ENCODE peak calls at places on chromosomes 2 and 18, in four cellular contexts. D is IMR-90, G is endothelial cell of umbilical vein, Q is GM12878. J is an unnamed sample.

GRCh38 chr18:67104700-67105284 is 411.7 kb downstream of the DSEL start:
- DNase-seq in D (peak; percentile 66), G (peak; percentile 66), Q (no peak), J (no peak)

GRCh38 chr2:200625958-200626363 is 40.1 kb downstream of the AOX1 start:
- DNase-seq in D (peak; percentile 36), G (no peak), Q (no peak), J (no peak)

GRCh38 chr18:48072428-48073204 is 142.2 kb upstream of the SMAD2 start:
- DNase-seq in D (no peak), G (no peak), Q (no peak), J (no peak)

GRCh38 chr2:156399950-156400703 is 36.1 kb upstream of the GPD2 start:
- DNase-seq in D (peak; percentile 64), G (no peak), Q (peak; percentile 37), J (peak; percentile 63)

GRCh38 chr18:70243131-70243530 is 37.6 kb upstream of the RTTN start:
- DNase-seq in D (no peak), G (no peak), Q (no peak), J (no peak)

GRCh38 chr18:22433960-22434359 is 16.2 kb upstream of the CTAGE1 start:
- DNase-seq in D (peak; percentile 17), G (no peak), Q (no peak), J (no peak)

GRCh38 chr18:48733854-48734253 is 195.0 kb downstream of the CTIF start:
- DNase-seq in D (no peak), G (no peak), Q (no peak), J (no peak)

GRCh38 chr2:122203523-122203922 is 448.1 kb downstream of the TSN start:
- DNase-seq in D (peak; percentile 46), G (peak; percentile 10), Q (no peak), J (no peak)

GRCh38 chr18:34097312-34097711 is 127.4 kb downstream of the NOL4 start:
- DNase-seq in D (no peak), G (no peak), Q (no peak), J (no peak)

GRCh38 chr2:153499439-153499838 is 20.9 kb upstream of the RPRM start:
- DNase-seq in D (no peak), G (no peak), Q (no peak), J (no peak)

GRCh38 chr2:10375570-10376266 is 72.4 kb downstream of the ODC1 start:
- DNase-seq in D (no peak), G (no peak), Q (no peak), J (no peak)

GRCh38 chr2:230085201-230085600 is 16.5 kb upstream of the SLC16A14 start:
- DNase-seq in D (no peak), G (no peak), Q (no peak), J (no peak)

GRCh38 chr2:147273106-147273505 is 571.7 kb upstream of the ACVR2A start:
- DNase-seq in D (no peak), G (no peak), Q (no peak), J (no peak)

GRCh38 chr18:54116541-54117257 is 107.8 kb downstream of the MBD2 start:
- DNase-seq in D (no peak), G (no peak), Q (no peak), J (no peak)

GRCh38 chr2:56464066-56464465 is 280.3 kb downstream of the CCDC85A start:
- DNase-seq in D (no peak), G (no peak), Q (no peak), J (no peak)

GRCh38 chr18:2905802-2906521 is 59.2 kb downstream of the EMILIN2 start:
- DNase-seq in D (no peak), G (peak; percentile 46), Q (no peak), J (no peak)

GRCh38 chr18:67456691-67457090 is 59.8 kb downstream of the DSEL start:
- DNase-seq in D (no peak), G (no peak), Q (no peak), J (no peak)

GRCh38 chr2:136068828-136069227 is 49.1 kb downstream of the CXCR4 start:
- DNase-seq in D (no peak), G (no peak), Q (no peak), J (no peak)

GRCh38 chr2:233486778-233487552 is 79.6 kb downstream of the USP40 start:
- DNase-seq in D (peak; percentile 94), G (peak; percentile 90), Q (no peak), J (no peak)

GRCh38 chr18:79914614-79915160 is 36.8 kb downstream of the SLC66A2 start:
- DNase-seq in D (no peak), G (no peak), Q (no peak), J (no peak)

GRCh38 chr2:46308629-46309028 is 11.4 kb downstream of the EPAS1 start:
- DNase-seq in D (no peak), G (no peak), Q (no peak), J (no peak)

GRCh38 chr18:33231474-33232317 is 208.8 kb downstream of the CCDC178 start:
- DNase-seq in D (peak; percentile 60), G (peak; percentile 71), Q (peak; percentile 17), J (peak; percentile 56)

GRCh38 chr2:71856709-71857525 is 290.7 kb downstream of the CYP26B1 start:
- DNase-seq in D (no peak), G (peak; percentile 13), Q (no peak), J (no peak)

GRCh38 chr2:144528108-144528507 is 8.2 kb upstream of the ZEB2 start:
- DNase-seq in D (no peak), G (no peak), Q (no peak), J (no peak)

GRCh38 chr18:57210101-57210661 is 63.3 kb downstream of the BOD1L2 start:
- DNase-seq in D (peak; percentile 70), G (peak; percentile 65), Q (no peak), J (peak; percentile 5)

GRCh38 chr2:101145406-101145805 is 5.8 kb downstream of the TBC1D8 start:
- DNase-seq in D (no peak), G (no peak), Q (no peak), J (no peak)

GRCh38 chr2:232488097-232488711 is 570 bp upstream of the ECEL1 start:
- DNase-seq in D (no peak), G (no peak), Q (no peak), J (no peak)

GRCh38 chr2:185208261-185208660 is 530.3 kb upstream of the FSIP2 start:
- DNase-seq in D (no peak), G (no peak), Q (no peak), J (peak; percentile 5)

GRCh38 chr2:151808258-151809072 is 19.8 kb downstream of the ARL5A start:
- DNase-seq in D (peak; percentile 43), G (peak; percentile 26), Q (no peak), J (no peak)

GRCh38 chr2:229273384-229274338 is 2.6 kb upstream of the PID1 start:
- DNase-seq in D (peak; percentile 67), G (peak; percentile 21), Q (peak; percentile 11), J (peak; percentile 27)

GRCh38 chr18:46820863-46821262 is 64.0 kb upstream of the ST8SIA5 start:
- DNase-seq in D (no peak), G (no peak), Q (no peak), J (no peak)

GRCh38 chr18:46810481-46811000 is 53.7 kb upstream of the ST8SIA5 start:
- DNase-seq in D (no peak), G (no peak), Q (no peak), J (no peak)

GRCh38 chr18:46814394-46814793 is 57.5 kb upstream of the ST8SIA5 start:
- DNase-seq in D (peak; percentile 6), G (no peak), Q (no peak), J (no peak)

GRCh38 chr18:46815661-46816060 is 58.8 kb upstream of the ST8SIA5 start:
- DNase-seq in D (no peak), G (no peak), Q (no peak), J (no peak)
- TF ChIP-seq FOS in D (no peak), G (no peak), Q (no peak), J (no peak)

GRCh38 chr2:215812966-215813365 is 200.4 kb downstream of the MREG start:
- DNase-seq in D (peak; percentile 72), G (no peak), Q (no peak), J (no peak)
- TF ChIP-seq FOS in D (no peak), G (no peak), Q (no peak), J (no peak)

DNA sequence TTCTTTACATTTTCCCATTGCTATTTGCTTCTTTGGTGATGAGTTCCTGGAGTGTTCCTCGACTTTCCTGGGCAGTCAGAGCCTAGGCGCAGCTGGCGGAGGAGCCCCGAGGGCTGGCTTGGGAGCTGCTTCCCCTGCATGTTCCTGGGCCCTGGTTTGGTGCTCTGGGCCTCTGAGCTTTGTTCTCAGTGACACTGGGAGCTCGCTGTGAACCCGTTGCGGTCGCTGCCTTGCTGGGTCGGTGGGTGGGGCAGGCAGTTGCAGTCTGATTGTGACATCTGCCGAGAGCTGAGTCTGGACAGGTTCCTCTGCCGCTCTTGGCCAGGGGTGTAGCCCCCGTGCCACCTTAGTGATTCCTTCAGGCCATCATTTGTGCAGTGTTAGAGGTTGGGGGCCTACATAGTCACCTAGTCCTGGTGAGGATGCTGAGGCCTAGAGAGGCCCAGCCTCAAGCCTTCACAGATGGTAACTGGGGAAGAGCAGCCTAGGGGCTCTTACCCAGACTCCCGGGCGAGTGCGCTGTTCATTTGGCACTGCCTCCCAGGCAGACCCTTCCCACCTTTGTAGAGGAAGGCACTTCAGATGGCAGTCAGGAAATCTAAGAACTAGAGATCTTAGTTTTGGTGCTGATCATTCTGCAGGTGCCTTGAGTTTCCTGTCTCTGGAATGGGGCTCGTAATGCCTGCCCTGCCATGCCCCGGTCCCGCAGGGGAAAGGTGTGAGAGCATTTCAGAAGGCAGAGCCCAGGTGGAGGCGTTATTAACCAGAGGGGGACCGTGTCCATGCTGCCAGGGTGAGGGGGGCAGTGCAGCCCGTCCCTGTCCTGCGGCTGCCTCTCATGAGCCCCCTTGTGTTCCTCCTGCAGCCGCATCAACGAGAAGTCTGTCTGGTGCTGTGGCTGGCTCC is 8.4 kb downstream of the ASB1 start:
- DNase-seq in D (no peak), G (no peak), Q (no peak), J (no peak)
- TF ChIP-seq FOS in D (no peak), G (no peak), Q (no peak), J (no peak)

DNA sequence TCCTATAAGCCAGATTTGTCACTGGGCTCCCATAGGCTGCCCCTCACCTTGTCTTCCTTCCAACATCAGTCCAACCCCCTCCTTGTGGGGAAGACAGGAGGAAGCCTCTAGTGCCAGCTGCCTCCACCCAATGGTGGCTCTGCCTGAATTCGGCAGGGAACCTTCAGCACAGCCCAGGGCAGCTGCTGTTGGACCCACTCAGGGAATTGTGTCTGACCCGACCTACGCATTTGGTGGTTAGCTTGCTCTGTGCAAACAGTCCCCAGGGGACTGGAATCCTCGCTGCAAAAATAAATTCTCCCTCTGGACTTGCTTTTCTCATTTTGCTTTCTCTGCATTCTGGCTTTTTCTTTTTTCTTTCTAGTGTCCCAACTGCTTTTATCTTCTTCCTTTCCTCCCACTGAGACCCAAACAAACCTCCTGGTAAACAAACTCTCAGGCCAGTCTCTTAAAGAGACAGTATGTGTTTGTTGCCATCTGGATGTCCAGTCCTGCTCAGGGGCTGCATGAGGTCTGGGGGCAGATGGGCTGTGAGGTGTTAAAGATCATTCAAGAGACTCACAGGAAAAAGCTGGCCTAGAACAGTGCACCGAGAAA is 137.7 kb upstream of the HAAO start:
- DNase-seq in D (peak; percentile 82), G (no peak), Q (no peak), J (no peak)
- TF ChIP-seq FOS in D (no peak), G (no peak), Q (no peak), J (no peak)

J was measured in K562.